ENCODE peak calls at places on chromosomes 7 and 10, in five cellular contexts. N, F, C, S and Y are unnamed samples.

GRCh38 chr7:117375380-117375779 is 51.9 kb downstream of the ASZ1 start:
- DNase-seq in N (no peak), S (no peak), F (no peak), C (peak), Y (no peak)

GRCh38 chr7:7265676-7266075 is 83.3 kb downstream of the C1GALT1 start:
- DNase-seq in S (no peak), C (no peak), F (no peak), N (no peak), Y (no peak)

GRCh38 chr7:101677421-101678137 is 48.5 kb upstream of the MYL10 start:
- DNase-seq in F (no peak), C (peak), N (peak), S (no peak), Y (no peak)

GRCh38 chr10:61792097-61792496 is 109.4 kb upstream of the ARID5B start:
- DNase-seq in S (no peak), C (no peak), N (no peak), F (no peak), Y (no peak)

GRCh38 chr7:132004528-132004927 is 448.1 kb upstream of the PODXL start:
- DNase-seq in C (no peak), N (no peak), F (peak), S (no peak), Y (no peak)

GRCh38 chr10:33952692-33953360 is 618.4 kb upstream of the NRP1 start:
- DNase-seq in N (no peak), F (no peak), C (peak), S (no peak), Y (no peak)

GRCh38 chr7:95501261-95501816 is 15.6 kb downstream of the ASB4 start:
- DNase-seq in C (no peak), S (no peak), F (no peak), N (peak), Y (no peak)

GRCh38 chr10:15462253-15462885 is 91.3 kb upstream of the FAM171A1 start:
- DNase-seq in F (no peak), S (no peak), N (no peak), C (no peak), Y (no peak)

GRCh38 chr10:71230656-71231025 is 18.3 kb downstream of the UNC5B start:
- DNase-seq in C (no peak), F (no peak), S (no peak), N (no peak), Y (no peak)

GRCh38 chr7:5586963-5587348 is 163.3 kb upstream of the TNRC18 start:
- DNase-seq in F (no peak), C (no peak), N (peak), S (no peak), Y (no peak)

GRCh38 chr7:42661312-42661711 is 250.6 kb downstream of the C7orf25 start:
- DNase-seq in S (no peak), N (peak), C (no peak), F (no peak), Y (no peak)

GRCh38 chr10:72688208-72688651 is 3.7 kb upstream of the MCU start:
- DNase-seq in S (no peak), C (peak), F (no peak), N (no peak), Y (no peak)

GRCh38 chr10:7872041-7872442 is 53.7 kb downstream of the TAF3 start:
- DNase-seq in N (peak), S (no peak), F (no peak), C (peak), Y (no peak)

GRCh38 chr7:26449175-26450165 is 157.8 kb downstream of the SNX10 start:
- DNase-seq in S (peak), F (no peak), C (peak), N (no peak), Y (no peak)

GRCh38 chr10:14382022-14382421 is 51.3 kb upstream of the FRMD4A start:
- DNase-seq in C (peak), S (no peak), F (no peak), N (no peak), Y (no peak)

GRCh38 chr7:158167373-158167772 is 420.2 kb downstream of the PTPRN2 start:
- DNase-seq in F (no peak), N (no peak), S (no peak), C (no peak), Y (no peak)

GRCh38 chr7:141558544-141559183 is 7.5 kb downstream of the AGK start:
- DNase-seq in S (no peak), N (no peak), C (peak), F (no peak), Y (no peak)

GRCh38 chr10:113099431-113100298 is 149.6 kb downstream of the TCF7L2 start:
- DNase-seq in S (peak), N (no peak), F (no peak), C (peak), Y (no peak)

GRCh38 chr7:44323381-44324203 is 1.8 kb downstream of the CAMK2B start:
- DNase-seq in F (no peak), C (no peak), N (peak), S (no peak), Y (no peak)

GRCh38 chr10:102020938-102021337 is 35.0 kb downstream of the ARMH3 start:
- DNase-seq in S (no peak), F (no peak), C (no peak), N (peak), Y (no peak)

GRCh38 chr10:31596765-31597164 is 277.7 kb downstream of the ZEB1 start:
- DNase-seq in S (no peak), F (no peak), N (no peak), C (no peak), Y (no peak)

GRCh38 chr10:14039968-14040668 is 290.6 kb downstream of the FRMD4A start:
- DNase-seq in S (no peak), C (peak), F (no peak), N (no peak), Y (no peak)

GRCh38 chr7:113790025-113790424 is 128.8 kb downstream of the PPP1R3A start:
- DNase-seq in N (no peak), C (no peak), S (no peak), F (no peak), Y (no peak)

GRCh38 chr10:605632-606325 is 83.7 kb downstream of the DIP2C start:
- DNase-seq in C (no peak), N (no peak), S (no peak), F (no peak), Y (no peak)

GRCh38 chr7:44846816-44847508 is 925 bp downstream of the H2AZ2 start:
- DNase-seq in F (no peak), C (no peak), N (no peak), S (no peak), Y (no peak)

GRCh38 chr10:106043833-106044232 is 1120.7 kb downstream of the SORCS1 start:
- DNase-seq in S (no peak), N (no peak), F (no peak), C (peak), Y (no peak)

GRCh38 chr7:23490357-23491131 is 20.3 kb upstream of the IGF2BP3 start:
- DNase-seq in C (no peak), F (no peak), N (peak), S (peak), Y (peak)

GRCh38 chr10:74917481-74918077 is 91.2 kb downstream of the KAT6B start:
- DNase-seq in C (peak), S (no peak), F (no peak), N (no peak), Y (no peak)

GRCh38 chr7:4204530-4205165 is 477.4 kb upstream of the FOXK1 start:
- DNase-seq in S (no peak), F (no peak), N (no peak), C (no peak), Y (no peak)
- H3K4me3 ChIP-seq in S (no peak), F (no peak), N (no peak), C (no peak), Y (no peak)

DNA sequence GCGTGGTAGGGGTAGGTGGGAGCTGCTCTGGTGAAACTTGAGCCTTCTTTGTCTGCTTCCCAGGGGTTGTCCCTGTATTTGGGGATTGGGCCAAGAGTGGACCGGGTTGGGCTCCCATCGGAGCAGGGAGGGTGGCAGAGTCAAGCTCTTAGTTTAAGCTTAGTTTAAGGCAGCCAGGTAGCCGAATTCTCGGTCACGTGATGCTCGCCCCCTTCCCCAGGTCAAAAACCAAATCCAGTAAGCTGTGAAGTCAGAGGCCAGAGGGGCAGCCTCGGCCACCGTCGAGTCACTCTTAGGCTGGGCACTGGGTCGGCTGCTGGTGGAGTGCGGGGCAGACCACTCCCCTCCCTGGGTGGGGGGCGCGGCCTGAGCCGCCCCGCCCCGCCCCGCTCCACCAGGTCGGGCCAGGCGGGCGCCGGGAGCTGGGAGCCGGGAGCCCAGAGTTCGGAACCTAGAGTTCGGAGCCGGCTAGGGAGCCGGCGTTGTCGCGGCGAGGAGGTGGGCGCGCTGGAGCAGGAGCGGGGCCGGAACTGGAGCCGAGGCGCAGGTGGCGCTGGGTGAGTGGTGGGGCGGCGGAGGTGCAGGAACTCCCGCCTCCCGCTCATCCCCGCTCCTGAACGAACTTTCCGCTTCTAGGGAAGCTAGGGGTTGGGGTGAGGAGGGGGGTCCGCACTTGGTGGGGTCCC is 2.8 kb upstream of the LZTS2 start:
- DNase-seq in F (no peak), S (peak), C (no peak), N (peak), Y (peak)
- TF ChIP-seq POLR2A in F (no peak), S (no peak), C (no peak), N (peak), Y (no peak)

GRCh38 chr7:1738511-1738910 is 68.4 kb downstream of the ELFN1 start:
- DNase-seq in C (no peak), S (no peak), F (no peak), N (peak), Y (no peak)
- H3K4me3 ChIP-seq in C (no peak), S (no peak), F (no peak), N (no peak), Y (no peak)

GRCh38 chr10:119136084-119136483 is 29.4 kb downstream of the SFXN4 start:
- DNase-seq in S (no peak), F (no peak), N (peak), C (peak), Y (no peak)

GRCh38 chr10:119135517-119135890 is 30.0 kb downstream of the SFXN4 start:
- DNase-seq in F (no peak), S (no peak), N (peak), C (peak), Y (no peak)

GRCh38 chr10:119140603-119141245 is 24.8 kb downstream of the SFXN4 start:
- DNase-seq in S (no peak), F (no peak), N (no peak), C (no peak), Y (no peak)

GRCh38 chr10:119139464-119140067 is 25.9 kb downstream of the SFXN4 start:
- DNase-seq in N (peak), S (peak), C (peak), F (no peak), Y (no peak)

GRCh38 chr10:119138341-119139306 is 26.9 kb downstream of the SFXN4 start:
- DNase-seq in N (peak), F (no peak), C (no peak), S (no peak), Y (no peak)
- TF ChIP-seq POLR2A in N (peak), F (no peak), C (no peak), S (no peak), Y (no peak)

DNA sequence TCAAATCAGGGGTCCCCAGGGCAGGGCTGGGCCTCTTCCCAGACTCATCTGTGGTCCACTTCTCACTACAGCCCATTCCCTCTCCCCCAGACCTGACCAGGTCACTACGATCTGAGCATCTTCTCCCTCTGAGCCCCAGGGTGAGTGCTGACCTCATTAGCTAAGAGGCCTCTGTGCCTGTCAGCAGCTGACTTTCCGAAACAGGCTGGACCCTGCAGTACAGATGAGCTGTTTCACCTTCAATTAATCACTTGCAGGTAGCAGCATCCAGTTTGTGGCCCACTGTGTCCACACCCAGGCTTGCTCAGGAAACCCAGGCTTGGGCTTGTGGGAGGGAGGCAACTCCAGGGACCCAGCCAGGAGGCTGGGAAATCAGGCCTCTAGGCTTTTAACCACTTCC is 24.3 kb downstream of the SRRM3 start:
- DNase-seq in F (no peak), N (no peak), C (no peak), S (no peak), Y (no peak)
- H3K4me3 ChIP-seq in F (no peak), N (no peak), C (no peak), S (no peak), Y (no peak)

GRCh38 chr7:106658504-106659368 is 2.2 kb downstream of the CCDC71L start:
- DNase-seq in F (no peak), C (no peak), S (no peak), N (no peak), Y (no peak)

GRCh38 chr7:106660862-106661720 is at the start of gene CCDC71L:
- DNase-seq in C (peak), N (peak), F (peak), S (peak), Y (peak)

GRCh38 chr7:106657085-106657991 is 3.6 kb downstream of the CCDC71L start:
- DNase-seq in N (no peak), S (no peak), C (peak), F (no peak), Y (no peak)

GRCh38 chr7:106659369-106659962 is 1.5 kb downstream of the CCDC71L start:
- DNase-seq in C (peak), S (no peak), F (no peak), N (no peak), Y (no peak)

DNA sequence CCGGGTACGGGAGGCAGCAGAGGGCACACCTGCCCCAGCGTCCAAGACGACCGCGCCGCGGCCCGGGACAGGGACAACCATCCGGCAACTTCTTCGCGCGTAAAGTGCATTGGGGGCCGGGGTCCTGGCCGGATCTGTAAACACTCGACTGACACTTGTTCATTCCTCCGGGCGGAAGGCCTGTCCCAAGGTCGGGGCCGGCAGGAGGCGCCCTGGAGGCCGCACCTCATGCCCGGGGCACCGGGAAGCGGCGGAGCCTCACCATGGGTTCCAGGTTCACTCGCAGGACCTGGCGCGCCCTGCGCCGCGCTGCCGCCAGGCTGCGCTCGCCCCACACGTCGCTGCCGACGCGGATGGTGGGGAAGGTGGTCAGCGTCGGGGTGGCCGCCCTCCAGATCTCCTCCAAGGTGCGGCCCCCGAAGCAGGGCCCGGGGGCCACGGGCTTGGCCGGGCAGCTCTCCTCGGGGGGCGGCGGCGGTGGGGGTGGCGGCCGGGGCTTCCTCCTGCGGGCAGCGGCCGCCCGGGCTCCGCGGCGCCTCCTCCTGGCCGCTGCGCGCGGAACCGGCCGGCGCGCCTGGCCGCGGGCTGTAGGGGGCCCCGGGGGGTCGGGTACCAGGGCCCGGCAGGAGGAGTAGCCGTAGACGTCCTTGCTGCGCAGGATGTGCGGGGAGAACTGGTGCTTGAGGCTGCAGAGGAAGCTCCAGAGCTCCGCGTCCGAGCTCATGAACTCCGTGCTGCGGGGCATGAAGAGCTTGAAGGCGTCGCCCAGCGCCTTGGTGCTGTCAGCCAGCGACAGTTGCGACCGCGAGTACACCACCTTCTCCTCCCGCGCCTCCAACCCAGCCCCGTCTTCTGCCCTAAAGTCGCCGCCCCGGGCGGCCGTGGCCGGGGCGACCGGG is 746 bp downstream of the CCDC71L start:
- DNase-seq in S (peak), N (peak), C (peak), F (peak), Y (peak)
- TF ChIP-seq POLR2A in S (peak), N (no peak), C (no peak), F (no peak), Y (peak)

GRCh38 chr7:16655394-16655793 is 9.4 kb downstream of the BZW2 start:
- DNase-seq in S (no peak), C (no peak), F (no peak), N (no peak), Y (no peak)

GRCh38 chr7:16661924-16662323 is 15.9 kb downstream of the BZW2 start:
- DNase-seq in C (no peak), F (no peak), N (peak), S (no peak), Y (no peak)

GRCh38 chr7:16660702-16661464 is 14.9 kb downstream of the BZW2 start:
- DNase-seq in N (peak), F (no peak), C (peak), S (no peak), Y (no peak)

GRCh38 chr7:16652888-16653287 is 6.9 kb downstream of the BZW2 start:
- DNase-seq in S (no peak), C (no peak), N (no peak), F (no peak), Y (no peak)

GRCh38 chr7:16657656-16658279 is 11.8 kb downstream of the BZW2 start:
- DNase-seq in S (no peak), F (no peak), C (peak), N (peak), Y (peak)
- H3K4me3 ChIP-seq in S (no peak), F (no peak), C (no peak), N (no peak), Y (no peak)

DNA sequence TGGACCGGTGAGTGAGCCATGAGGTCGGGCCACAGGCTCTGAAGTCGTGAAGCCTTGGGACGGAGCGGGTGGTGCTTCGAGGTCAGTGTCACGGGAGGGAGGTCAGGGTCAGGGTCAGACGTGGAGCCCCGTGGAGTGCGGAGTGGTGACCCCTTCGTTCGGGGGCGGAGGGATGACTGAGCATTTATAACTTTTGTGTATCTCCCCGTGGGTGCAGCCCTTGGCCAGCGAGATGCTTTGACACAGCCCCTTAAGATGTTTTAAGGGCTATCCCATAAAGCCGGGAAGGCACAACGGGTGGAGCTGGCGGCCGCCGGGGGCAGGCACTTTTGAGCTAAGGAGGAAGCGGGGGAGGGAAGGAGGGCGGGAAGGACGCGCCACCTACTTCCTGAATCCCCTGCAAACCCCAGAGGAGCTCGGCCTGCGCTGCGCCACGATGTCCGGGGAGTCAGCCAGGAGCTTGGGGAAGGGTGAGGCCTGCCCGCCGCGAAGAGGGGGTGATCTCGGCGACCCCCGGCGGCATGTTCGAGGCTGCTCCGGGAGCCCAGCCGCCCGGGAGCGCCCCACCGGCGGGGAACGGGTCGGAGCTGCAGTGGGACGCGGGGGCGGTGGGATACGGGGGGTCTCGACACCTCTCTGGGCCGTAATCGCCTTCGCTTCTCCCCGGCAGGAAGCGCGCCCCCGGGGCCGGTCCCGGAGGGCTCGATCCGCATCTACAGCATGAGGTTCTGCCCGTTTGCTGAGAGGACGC is at the start of gene GSTO1:
- DNase-seq in C (peak), S (peak), F (peak), N (peak), Y (peak)
- TF ChIP-seq POLR2A in C (peak), S (no peak), F (peak), N (peak), Y (peak)

DNA sequence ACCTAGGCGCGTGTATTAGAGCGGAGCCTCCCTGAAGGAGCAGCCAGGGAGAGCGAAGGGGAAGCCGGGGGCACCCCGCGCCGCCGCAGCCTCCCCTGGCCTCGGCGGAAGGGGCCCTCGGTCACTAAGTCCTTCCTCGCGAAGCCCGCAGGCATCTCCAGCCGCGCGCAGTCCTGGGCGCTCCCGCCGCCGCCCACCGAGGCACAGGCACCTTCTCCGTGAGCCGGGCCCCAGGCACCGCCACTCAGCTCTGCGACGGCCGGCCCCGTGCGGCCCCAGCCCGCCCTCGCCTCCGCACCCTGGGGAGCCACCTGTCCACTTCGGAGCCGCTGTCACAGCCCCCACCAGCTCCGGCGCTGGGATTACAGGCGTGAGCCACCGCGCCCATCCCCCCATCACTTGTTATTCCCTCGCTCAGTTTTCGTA is 80.8 kb downstream of the ZNF467 start:
- DNase-seq in N (no peak), F (no peak), C (no peak), S (no peak), Y (no peak)
- H3K4me3 ChIP-seq in N (no peak), F (no peak), C (no peak), S (no peak), Y (peak)